ENCODE peak calls at places on chromosomes 4 and X, in six cellular contexts. One of them, this sample, is unnamed.

GRCh38 chr4:80989921-80990544 is 40.5 kb upstream of the BMP3 start:
- DNase-seq in mammary epithelial cell: peak
- DNase-seq in adrenal gland: peak
- DNase-seq in hepatocyte: peak
- DNase-seq in endothelial cell of umbilical vein: peak
- DNase-seq in heart left ventricle: no peak
- DNase-seq in this sample: peak

GRCh38 chr4:19194672-19195071 is 1057.0 kb upstream of the SLIT2 start:
- DNase-seq in hepatocyte: no peak
- DNase-seq in endothelial cell of umbilical vein: no peak
- DNase-seq in mammary epithelial cell: no peak
- DNase-seq in heart left ventricle: no peak
- DNase-seq in adrenal gland: no peak
- DNase-seq in this sample: no peak

GRCh38 chr4:179465131-179465797 is 2023.0 kb upstream of the AGA start:
- DNase-seq in hepatocyte: no peak
- DNase-seq in endothelial cell of umbilical vein: no peak
- DNase-seq in mammary epithelial cell: no peak
- DNase-seq in heart left ventricle: no peak
- DNase-seq in adrenal gland: no peak
- DNase-seq in this sample: no peak

GRCh38 chr4:52640808-52641595 is 18.1 kb downstream of the USP46 start:
- DNase-seq in hepatocyte: no peak
- DNase-seq in mammary epithelial cell: peak
- DNase-seq in endothelial cell of umbilical vein: peak
- DNase-seq in adrenal gland: no peak
- DNase-seq in heart left ventricle: no peak
- DNase-seq in this sample: no peak

GRCh38 chr4:22670953-22671352 is 21.8 kb upstream of the GBA3 start:
- DNase-seq in mammary epithelial cell: no peak
- DNase-seq in adrenal gland: no peak
- DNase-seq in endothelial cell of umbilical vein: no peak
- DNase-seq in heart left ventricle: no peak
- DNase-seq in hepatocyte: peak
- DNase-seq in this sample: no peak

GRCh38 chrX:71652405-71652804 is 14.9 kb upstream of the LOC101059915 start:
- DNase-seq in endothelial cell of umbilical vein: peak
- DNase-seq in adrenal gland: peak
- DNase-seq in heart left ventricle: no peak
- DNase-seq in mammary epithelial cell: peak
- DNase-seq in hepatocyte: peak
- DNase-seq in this sample: no peak

GRCh38 chr4:99383833-99384392 is 31.4 kb upstream of the ADH1C start:
- DNase-seq in endothelial cell of umbilical vein: no peak
- DNase-seq in hepatocyte: peak
- DNase-seq in heart left ventricle: no peak
- DNase-seq in adrenal gland: peak
- DNase-seq in mammary epithelial cell: no peak
- DNase-seq in this sample: no peak

GRCh38 chrX:386239-386767 is 404 bp downstream of the PPP2R3B start:
- DNase-seq in mammary epithelial cell: no peak
- DNase-seq in hepatocyte: peak
- DNase-seq in heart left ventricle: no peak
- DNase-seq in adrenal gland: no peak
- DNase-seq in endothelial cell of umbilical vein: no peak
- DNase-seq in this sample: no peak

GRCh38 chrX:24216037-24216436 is 66.5 kb downstream of the ZFX start:
- DNase-seq in endothelial cell of umbilical vein: no peak
- DNase-seq in hepatocyte: no peak
- DNase-seq in heart left ventricle: no peak
- DNase-seq in mammary epithelial cell: no peak
- DNase-seq in adrenal gland: no peak
- DNase-seq in this sample: no peak

GRCh38 chrX:39828971-39829370 is 268.8 kb downstream of the BCOR start:
- DNase-seq in adrenal gland: no peak
- DNase-seq in hepatocyte: no peak
- DNase-seq in endothelial cell of umbilical vein: no peak
- DNase-seq in mammary epithelial cell: no peak
- DNase-seq in heart left ventricle: no peak
- DNase-seq in this sample: no peak

GRCh38 chr4:101155368-101155767 is 192.0 kb downstream of the PPP3CA start:
- DNase-seq in heart left ventricle: no peak
- DNase-seq in mammary epithelial cell: peak
- DNase-seq in hepatocyte: no peak
- DNase-seq in adrenal gland: no peak
- DNase-seq in endothelial cell of umbilical vein: peak
- DNase-seq in this sample: no peak

GRCh38 chr4:47698837-47699236 is 139.0 kb downstream of the CORIN start:
- DNase-seq in heart left ventricle: no peak
- DNase-seq in adrenal gland: no peak
- DNase-seq in endothelial cell of umbilical vein: no peak
- DNase-seq in hepatocyte: no peak
- DNase-seq in mammary epithelial cell: no peak
- DNase-seq in this sample: no peak

GRCh38 chrX:17590892-17591740 is 146.2 kb upstream of the SCML1 start:
- DNase-seq in adrenal gland: peak
- DNase-seq in endothelial cell of umbilical vein: peak
- DNase-seq in mammary epithelial cell: peak
- DNase-seq in heart left ventricle: peak
- DNase-seq in hepatocyte: peak
- DNase-seq in this sample: peak

GRCh38 chr4:25377572-25377882 is 464 bp downstream of the ANAPC4 start:
- DNase-seq in endothelial cell of umbilical vein: peak
- DNase-seq in adrenal gland: no peak
- DNase-seq in hepatocyte: no peak
- DNase-seq in mammary epithelial cell: peak
- DNase-seq in heart left ventricle: no peak
- DNase-seq in this sample: no peak
- H3K27ac ChIP-seq in endothelial cell of umbilical vein: peak
- H3K27ac ChIP-seq in adrenal gland: peak
- H3K27ac ChIP-seq in hepatocyte: peak
- H3K27ac ChIP-seq in mammary epithelial cell: peak
- H3K27ac ChIP-seq in heart left ventricle: peak
- H3K27ac ChIP-seq in this sample: peak

DNA sequence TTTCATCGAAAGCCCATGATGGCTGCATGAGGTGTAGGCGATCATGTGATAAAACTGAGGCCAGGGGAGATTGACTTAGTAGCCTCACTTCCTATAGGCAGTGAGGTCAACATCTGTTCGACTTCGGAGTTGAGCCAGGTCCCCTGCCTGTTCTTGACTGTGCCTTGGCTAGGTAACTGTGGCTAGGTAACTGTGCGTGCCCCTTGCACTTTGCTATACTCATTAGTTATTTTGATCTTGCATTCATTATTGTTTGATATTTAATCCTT is 55.0 kb downstream of the CLDN34 start:
- DNase-seq in heart left ventricle: no peak
- DNase-seq in adrenal gland: no peak
- DNase-seq in mammary epithelial cell: no peak
- DNase-seq in hepatocyte: no peak
- DNase-seq in endothelial cell of umbilical vein: no peak
- DNase-seq in this sample: no peak
- H3K27ac ChIP-seq in heart left ventricle: no peak
- H3K27ac ChIP-seq in adrenal gland: peak
- H3K27ac ChIP-seq in mammary epithelial cell: no peak
- H3K27ac ChIP-seq in hepatocyte: no peak
- H3K27ac ChIP-seq in endothelial cell of umbilical vein: peak
- H3K27ac ChIP-seq in this sample: no peak

GRCh38 chr4:1192493-1193205 is 20.3 kb upstream of the SPON2 start:
- DNase-seq in endothelial cell of umbilical vein: no peak
- DNase-seq in mammary epithelial cell: no peak
- DNase-seq in hepatocyte: peak
- DNase-seq in heart left ventricle: peak
- DNase-seq in adrenal gland: peak
- DNase-seq in this sample: no peak
- H3K27ac ChIP-seq in endothelial cell of umbilical vein: no peak
- H3K27ac ChIP-seq in mammary epithelial cell: no peak
- H3K27ac ChIP-seq in hepatocyte: peak
- H3K27ac ChIP-seq in heart left ventricle: peak
- H3K27ac ChIP-seq in adrenal gland: peak
- H3K27ac ChIP-seq in this sample: peak

DNA sequence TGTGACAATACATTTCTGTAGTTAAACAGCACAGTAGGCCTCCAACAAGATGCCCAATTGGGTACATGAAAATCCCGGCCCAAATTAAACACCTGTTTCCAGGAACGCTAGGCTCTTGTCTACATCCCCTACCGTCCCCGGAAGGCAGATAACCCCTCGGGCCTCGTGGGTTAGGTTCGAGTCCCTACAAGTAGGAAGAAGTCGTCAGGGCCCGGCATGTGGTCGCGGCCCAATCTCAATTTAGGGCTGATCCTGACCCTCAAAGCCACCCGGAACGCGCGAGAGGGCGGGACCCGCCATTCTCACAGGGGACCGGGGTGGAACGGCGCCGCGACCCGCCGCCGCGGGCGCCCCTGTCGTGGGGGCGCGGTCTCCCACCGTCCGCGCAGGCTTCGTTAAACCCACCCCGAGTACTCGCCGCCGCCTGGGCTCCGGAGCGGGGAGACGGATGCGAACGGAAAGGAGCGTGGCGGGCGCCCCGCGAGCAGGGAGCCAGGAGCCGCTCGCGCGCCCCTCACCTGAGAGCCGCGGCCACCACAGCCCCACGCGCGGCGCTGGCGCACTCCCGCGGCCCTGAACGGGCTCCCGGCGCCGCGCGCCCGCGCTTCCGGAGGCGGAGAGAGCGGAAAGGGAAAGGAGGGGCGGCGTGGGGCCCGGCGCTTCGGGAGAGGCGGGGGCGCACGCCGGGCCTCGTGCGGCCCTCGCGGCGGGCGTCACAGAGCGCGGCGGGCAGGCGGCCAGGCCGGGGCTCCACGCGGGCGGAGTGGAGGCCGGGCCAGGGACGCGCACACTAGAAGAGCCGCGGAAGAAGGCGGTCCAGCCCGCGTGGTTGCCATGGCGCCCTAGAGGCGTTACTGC is at the start of gene CFAP97:
- DNase-seq in heart left ventricle: peak
- DNase-seq in mammary epithelial cell: peak
- DNase-seq in hepatocyte: peak
- DNase-seq in adrenal gland: peak
- DNase-seq in endothelial cell of umbilical vein: peak
- DNase-seq in this sample: peak
- H3K27ac ChIP-seq in heart left ventricle: peak
- H3K27ac ChIP-seq in mammary epithelial cell: peak
- H3K27ac ChIP-seq in hepatocyte: peak
- H3K27ac ChIP-seq in adrenal gland: peak
- H3K27ac ChIP-seq in endothelial cell of umbilical vein: peak
- H3K27ac ChIP-seq in this sample: peak

GRCh38 chr4:76905521-76905920 is 7.6 kb upstream of the SOWAHB start:
- DNase-seq in adrenal gland: no peak
- DNase-seq in mammary epithelial cell: no peak
- DNase-seq in hepatocyte: no peak
- DNase-seq in heart left ventricle: no peak
- DNase-seq in endothelial cell of umbilical vein: no peak
- DNase-seq in this sample: no peak
- H3K27ac ChIP-seq in adrenal gland: no peak
- H3K27ac ChIP-seq in mammary epithelial cell: no peak
- H3K27ac ChIP-seq in hepatocyte: no peak
- H3K27ac ChIP-seq in heart left ventricle: no peak
- H3K27ac ChIP-seq in endothelial cell of umbilical vein: no peak
- H3K27ac ChIP-seq in this sample: no peak

GRCh38 chrX:105646592-105647372 is 175.6 kb upstream of the NRK start:
- DNase-seq in heart left ventricle: no peak
- DNase-seq in hepatocyte: no peak
- DNase-seq in mammary epithelial cell: no peak
- DNase-seq in endothelial cell of umbilical vein: no peak
- DNase-seq in adrenal gland: no peak
- DNase-seq in this sample: no peak

GRCh38 chrX:105651052-105651451 is 171.3 kb upstream of the NRK start:
- DNase-seq in adrenal gland: no peak
- DNase-seq in endothelial cell of umbilical vein: no peak
- DNase-seq in hepatocyte: no peak
- DNase-seq in heart left ventricle: no peak
- DNase-seq in mammary epithelial cell: no peak
- DNase-seq in this sample: no peak

GRCh38 chrX:105647749-105648148 is 174.6 kb upstream of the NRK start:
- DNase-seq in endothelial cell of umbilical vein: no peak
- DNase-seq in hepatocyte: no peak
- DNase-seq in adrenal gland: no peak
- DNase-seq in mammary epithelial cell: peak
- DNase-seq in heart left ventricle: no peak
- DNase-seq in this sample: no peak

GRCh38 chrX:105650577-105650976 is 171.8 kb upstream of the NRK start:
- DNase-seq in hepatocyte: no peak
- DNase-seq in adrenal gland: no peak
- DNase-seq in endothelial cell of umbilical vein: no peak
- DNase-seq in heart left ventricle: no peak
- DNase-seq in mammary epithelial cell: no peak
- DNase-seq in this sample: no peak

GRCh38 chrX:105648732-105649131 is 173.6 kb upstream of the NRK start:
- DNase-seq in adrenal gland: no peak
- DNase-seq in hepatocyte: no peak
- DNase-seq in endothelial cell of umbilical vein: no peak
- DNase-seq in heart left ventricle: no peak
- DNase-seq in mammary epithelial cell: no peak
- DNase-seq in this sample: no peak
- H3K27ac ChIP-seq in adrenal gland: no peak
- H3K27ac ChIP-seq in hepatocyte: no peak
- H3K27ac ChIP-seq in endothelial cell of umbilical vein: no peak
- H3K27ac ChIP-seq in heart left ventricle: no peak
- H3K27ac ChIP-seq in mammary epithelial cell: no peak
- H3K27ac ChIP-seq in this sample: no peak

GRCh38 chrX:153030801-153031200 is 25.5 kb upstream of the PNMA3 start:
- DNase-seq in hepatocyte: no peak
- DNase-seq in mammary epithelial cell: no peak
- DNase-seq in heart left ventricle: no peak
- DNase-seq in endothelial cell of umbilical vein: no peak
- DNase-seq in adrenal gland: no peak
- DNase-seq in this sample: no peak

GRCh38 chrX:153029875-153030274 is 26.4 kb upstream of the PNMA3 start:
- DNase-seq in endothelial cell of umbilical vein: no peak
- DNase-seq in heart left ventricle: no peak
- DNase-seq in hepatocyte: no peak
- DNase-seq in mammary epithelial cell: peak
- DNase-seq in adrenal gland: no peak
- DNase-seq in this sample: no peak

GRCh38 chrX:153029162-153029561 is 27.1 kb upstream of the PNMA3 start:
- DNase-seq in endothelial cell of umbilical vein: no peak
- DNase-seq in hepatocyte: no peak
- DNase-seq in mammary epithelial cell: no peak
- DNase-seq in heart left ventricle: no peak
- DNase-seq in adrenal gland: no peak
- DNase-seq in this sample: no peak

GRCh38 chrX:153032397-153033118 is 23.7 kb upstream of the PNMA3 start:
- DNase-seq in adrenal gland: peak
- DNase-seq in hepatocyte: peak
- DNase-seq in mammary epithelial cell: peak
- DNase-seq in endothelial cell of umbilical vein: peak
- DNase-seq in heart left ventricle: peak
- DNase-seq in this sample: no peak
- H3K27ac ChIP-seq in adrenal gland: peak
- H3K27ac ChIP-seq in hepatocyte: no peak
- H3K27ac ChIP-seq in mammary epithelial cell: no peak
- H3K27ac ChIP-seq in endothelial cell of umbilical vein: no peak
- H3K27ac ChIP-seq in heart left ventricle: no peak
- H3K27ac ChIP-seq in this sample: no peak

This sample was measured in substantia nigra.